ENCODE peak calls at places on chromosomes 7 and 10, in seven cellular contexts. I is epithelial cell of esophagus, S is cardiac fibroblast, Y is ovary, N is astrocyte of the spinal cord, M is adrenal gland, K is IMR-90. L is an unnamed sample.

GRCh38 chr7:27187702-27188665 is 3.0 kb upstream of the HOXA11 start:
- DNase-seq in I (no peak), S (no peak), Y (no peak), N (no peak), M (peak; percentile 49), K (no peak), L (peak; percentile 65)

GRCh38 chr10:117139581-117140524 is 1.8 kb upstream of the VAX1 start:
- DNase-seq in I (no peak), S (no peak), Y (no peak), N (no peak), M (no peak), K (no peak), L (no peak)

GRCh38 chr7:5596046-5596895 is 172.6 kb upstream of the TNRC18 start:
- DNase-seq in I (peak; percentile 96), S (peak; percentile 94), Y (peak; percentile 91), N (peak; percentile 95), M (peak; percentile 89), K (peak; percentile 95), L (peak; percentile 93)

GRCh38 chr7:1922870-1923236 is 252.8 kb downstream of the ELFN1 start:
- DNase-seq in I (no peak), S (no peak), Y (no peak), N (no peak), M (no peak), K (no peak), L (no peak)

GRCh38 chr7:46812047-46812672 is 769.8 kb downstream of the TNS3 start:
- DNase-seq in I (no peak), S (peak; percentile 14), Y (no peak), N (no peak), M (no peak), K (no peak), L (no peak)

GRCh38 chr7:36280840-36281812 is 108.5 kb upstream of the ANLN start:
- DNase-seq in I (peak; percentile 90), S (peak; percentile 77), Y (peak; percentile 76), N (peak; percentile 86), M (peak; percentile 81), K (peak; percentile 90), L (peak; percentile 94)

GRCh38 chr7:151210087-151210854 is at the start of gene H2BK1:
- DNase-seq in I (no peak), S (no peak), Y (no peak), N (no peak), M (no peak), K (no peak), L (no peak)

GRCh38 chr10:72259491-72260214 is 14.1 kb upstream of the DDIT4 start:
- DNase-seq in I (peak; percentile 15), S (peak; percentile 83), Y (no peak), N (peak; percentile 88), M (no peak), K (peak; percentile 80), L (peak; percentile 97)

GRCh38 chr7:43501881-43502280 is 81.0 kb upstream of the STK17A start:
- DNase-seq in I (no peak), S (peak; percentile 54), Y (no peak), N (peak; percentile 58), M (no peak), K (peak; percentile 12), L (peak; percentile 81)

GRCh38 chr10:125961743-125962142 is 65.4 kb downstream of the FANK1 start:
- DNase-seq in I (no peak), S (no peak), Y (no peak), N (no peak), M (no peak), K (no peak), L (no peak)
- TF ChIP-seq CTCF in I (no peak), S (no peak), Y (no peak), N (no peak), M (no peak), K (no peak), L (peak; percentile 12)

GRCh38 chr7:101165075-101165957 is at the start of gene VGF:
- DNase-seq in I (peak; percentile 95), S (peak; percentile 96), Y (peak; percentile 92), N (peak; percentile 93), M (peak; percentile 95), K (peak; percentile 92), L (peak; percentile 95)

GRCh38 chr7:101165958-101166602 is 711 bp upstream of the VGF start:
- DNase-seq in I (no peak), S (no peak), Y (no peak), N (no peak), M (no peak), K (no peak), L (no peak)

GRCh38 chr7:101167645-101168411 is 2.5 kb upstream of the VGF start:
- DNase-seq in I (no peak), S (no peak), Y (no peak), N (no peak), M (no peak), K (no peak), L (no peak)

GRCh38 chr7:101166909-101167644 is 1.7 kb upstream of the VGF start:
- DNase-seq in I (no peak), S (no peak), Y (no peak), N (no peak), M (no peak), K (peak; percentile 65), L (no peak)

GRCh38 chr7:101166603-101166908 is 1.2 kb upstream of the VGF start:
- DNase-seq in I (no peak), S (no peak), Y (no peak), N (no peak), M (no peak), K (no peak), L (no peak)
- H3K4me3 ChIP-seq in I (no peak overlapping the region), S (no peak overlapping the region), Y (no peak overlapping the region), N (no peak overlapping the region), M (no peak overlapping the region), K (no peak overlapping the region), L (no peak overlapping the region)

GRCh38 chr7:51000956-51001355 is 218.3 kb upstream of the GRB10 start:
- DNase-seq in I (no peak), S (no peak), Y (no peak), N (no peak), M (no peak), K (no peak), L (no peak)
- TF ChIP-seq CTCF in I (no peak), S (peak; percentile 29), Y (no peak), N (no peak), M (no peak), K (no peak), L (peak; percentile 6)

GRCh38 chr10:27256299-27256698 is 15.7 kb upstream of the ACBD5 start:
- DNase-seq in I (no peak), S (no peak), Y (no peak), N (no peak), M (no peak), K (no peak), L (no peak)

GRCh38 chr10:27256790-27257189 is 16.2 kb upstream of the ACBD5 start:
- DNase-seq in I (no peak), S (no peak), Y (no peak), N (no peak), M (no peak), K (no peak), L (no peak)

GRCh38 chr10:27258838-27259532 is 18.4 kb upstream of the ACBD5 start:
- DNase-seq in I (peak; percentile 10), S (no peak), Y (no peak), N (no peak), M (no peak), K (no peak), L (no peak)

DNA sequence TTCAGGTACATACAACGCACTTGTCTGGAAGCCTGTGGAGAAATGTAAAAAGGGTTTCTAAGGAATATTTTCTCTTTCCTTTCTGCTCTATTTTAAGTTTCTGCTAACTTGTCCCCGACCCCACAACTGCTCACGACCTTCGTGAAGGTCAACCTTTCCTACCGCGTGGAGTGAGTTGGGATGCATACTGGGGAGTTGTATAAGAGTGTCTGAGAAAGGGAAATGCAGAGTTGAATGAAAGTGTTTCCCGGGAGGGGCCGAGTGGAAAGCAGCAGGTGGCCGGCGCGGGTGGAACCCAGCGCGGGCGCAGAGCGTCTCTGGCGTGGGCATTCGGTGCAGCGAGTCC is 17.9 kb upstream of the ACBD5 start:
- DNase-seq in I (no peak), S (no peak), Y (no peak), N (no peak), M (no peak), K (no peak), L (no peak)
- H3K4me3 ChIP-seq in I (peak overlapping the region; percentile 27), S (peak overlapping the region; percentile 21), Y (peak overlapping the region; percentile 53), N (peak overlapping the region; percentile 43), M (peak overlapping the region; percentile 16), K (no peak overlapping the region), L (peak overlapping the region; percentile 44)

DNA sequence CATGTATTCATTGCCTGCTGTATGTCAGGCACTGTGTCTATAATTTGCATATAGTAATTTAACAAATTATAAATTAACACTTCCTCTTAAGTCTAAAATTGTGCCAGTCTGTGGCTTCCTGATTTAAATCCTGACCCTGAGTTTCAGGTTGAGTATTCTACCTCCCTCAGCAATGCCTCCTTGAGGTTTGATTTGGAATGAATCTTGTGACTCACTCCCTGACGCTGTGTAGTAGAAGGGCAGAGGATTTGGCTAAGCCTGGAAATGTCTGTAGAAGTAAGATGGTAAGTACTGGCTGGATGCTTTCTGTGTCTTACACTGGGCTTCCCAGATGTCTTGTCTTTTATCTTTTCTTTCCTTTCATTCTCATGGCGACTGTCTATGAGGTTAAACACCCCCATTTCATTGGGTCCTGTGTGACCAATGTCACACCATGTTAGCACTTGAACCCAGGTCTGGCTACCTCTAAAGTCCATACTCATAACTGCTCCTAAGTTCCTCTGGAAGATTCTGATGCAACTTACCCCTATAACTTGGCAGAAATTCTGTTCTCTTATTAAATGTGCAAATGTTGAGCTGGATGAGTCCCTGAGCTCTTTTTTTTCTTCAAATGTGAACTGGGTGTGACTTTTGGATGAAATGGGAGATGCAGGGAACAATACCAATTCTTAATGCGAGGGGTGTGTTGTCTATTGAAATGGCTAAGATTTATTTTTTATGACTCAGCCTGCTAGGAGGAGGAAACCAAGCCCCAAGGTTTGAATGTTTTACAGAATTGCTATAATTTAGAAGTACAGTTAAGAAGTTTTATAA is 48.5 kb downstream of the PLCE1 start:
- DNase-seq in I (peak; percentile 69), S (peak; percentile 74), Y (no peak), N (peak; percentile 89), M (no peak), K (peak; percentile 79), L (peak; percentile 11)
- TF ChIP-seq CTCF in I (peak; percentile 18), S (peak; percentile 49), Y (no peak), N (peak; percentile 27), M (peak; percentile 9), K (peak; percentile 35), L (no peak)

DNA sequence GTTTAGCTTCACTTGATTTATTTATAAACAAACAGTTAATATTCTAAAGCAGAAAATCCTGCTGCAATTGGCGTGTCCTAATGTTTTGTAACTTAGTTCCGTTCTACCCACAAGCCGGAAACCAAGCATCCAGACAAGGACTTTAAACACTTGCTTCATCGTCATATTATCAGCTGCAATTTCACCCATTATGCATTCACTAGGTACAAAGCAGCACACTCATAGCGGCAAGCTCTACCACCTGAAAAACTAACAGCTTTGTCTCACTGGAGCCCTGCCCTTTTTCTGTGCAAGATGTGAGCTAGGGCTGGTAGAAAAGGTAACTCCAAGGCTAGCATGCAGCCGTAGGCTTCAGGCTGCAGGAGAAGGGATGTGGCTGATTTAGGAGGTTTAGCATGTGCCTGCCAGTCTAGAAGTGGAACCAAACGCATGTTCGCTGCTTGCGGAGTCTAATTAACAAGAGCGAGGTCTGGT is 43.7 kb upstream of the BPGM start:
- DNase-seq in I (peak; percentile 29), S (peak; percentile 28), Y (no peak), N (peak; percentile 33), M (no peak), K (peak; percentile 28), L (peak; percentile 85)
- H3K4me3 ChIP-seq in I (no peak overlapping the region), S (no peak overlapping the region), Y (no peak overlapping the region), N (no peak overlapping the region), M (no peak overlapping the region), K (no peak overlapping the region), L (peak overlapping the region; percentile 26)

L was measured in fibroblast of villous mesenchyme.